ENCODE peak calls at places on chromosome 3, in nine cellular contexts. R, F, Z, S, T, B, P, U and Q are unnamed samples.

GRCh38 chr3:126013742-126014141 is 44.8 kb downstream of the ROPN1B start:
- DNase-seq in P (no peak), Z (no peak), T (no peak), S (peak), F (no peak), R (no peak), B (no peak), U (no peak), Q (no peak)

GRCh38 chr3:52055537-52056351 is 627 bp downstream of the DUSP7 start:
- DNase-seq in F (no peak), T (peak), U (no peak), Z (peak), S (peak), B (no peak), P (peak), R (peak), Q (peak)

GRCh38 chr3:78724886-78725285 is 1042.9 kb downstream of the ROBO1 start:
- DNase-seq in S (peak), F (no peak), B (no peak), P (no peak), U (no peak), T (no peak), Z (no peak), R (no peak), Q (no peak)

GRCh38 chr3:192802957-192803899 is 75.9 kb upstream of the FGF12 start:
- DNase-seq in U (no peak), R (no peak), T (no peak), B (no peak), P (peak), F (no peak), S (peak), Z (no peak), Q (peak)

GRCh38 chr3:42061711-42062408 is 29.3 kb upstream of the TRAK1 start:
- DNase-seq in U (no peak), S (peak), P (no peak), Z (peak), R (peak), F (no peak), T (no peak), B (peak), Q (peak)

GRCh38 chr3:44019736-44020135 is 221.9 kb upstream of the TOPAZ1 start:
- DNase-seq in B (no peak), Z (no peak), R (no peak), F (no peak), T (no peak), U (no peak), S (no peak), P (no peak), Q (no peak)

GRCh38 chr3:152350139-152350538 is 81.4 kb downstream of the MBNL1 start:
- DNase-seq in B (no peak), S (peak), P (no peak), T (no peak), F (no peak), Z (no peak), R (no peak), U (no peak), Q (peak)

GRCh38 chr3:36305929-36306520 is 74.3 kb upstream of the STAC start:
- DNase-seq in U (no peak), P (no peak), T (no peak), R (no peak), Z (no peak), B (no peak), S (peak), F (no peak), Q (no peak)

GRCh38 chr3:100073555-100074307 is 40.6 kb downstream of the FILIP1L start:
- DNase-seq in P (no peak), Z (peak), T (no peak), F (no peak), B (peak), R (no peak), S (peak), U (no peak), Q (peak)

GRCh38 chr3:68239542-68239941 is 585.1 kb upstream of the SUCLG2 start:
- DNase-seq in F (no peak), B (no peak), T (no peak), R (no peak), S (no peak), U (no peak), P (no peak), Z (no peak), Q (no peak)

GRCh38 chr3:190696777-190697501 is 165.6 kb downstream of the GMNC start:
- DNase-seq in T (no peak), P (peak), B (no peak), U (no peak), R (peak), F (peak), S (peak), Z (no peak), Q (peak)

GRCh38 chr3:195732951-195733350 is 12.2 kb downstream of the MUC20 start:
- DNase-seq in F (no peak), T (no peak), B (no peak), Z (no peak), P (no peak), S (no peak), U (no peak), R (no peak), Q (no peak)

GRCh38 chr3:2826036-2826435 is 284.1 kb downstream of the IL5RA start:
- DNase-seq in S (no peak), Z (no peak), U (no peak), R (no peak), F (no peak), T (no peak), B (no peak), P (no peak), Q (no peak)

GRCh38 chr3:106830334-106830733 is 546.9 kb upstream of the CCDC54 start:
- DNase-seq in P (no peak), F (no peak), B (no peak), Z (no peak), U (no peak), T (no peak), S (no peak), R (no peak), Q (no peak)

GRCh38 chr3:192816274-192816853 is 89.0 kb upstream of the FGF12 start:
- DNase-seq in T (no peak), S (peak), F (peak), B (no peak), U (no peak), P (peak), R (no peak), Z (no peak), Q (peak)

GRCh38 chr3:188782725-188783124 is 389.0 kb upstream of the TPRG1 start:
- DNase-seq in T (no peak), B (no peak), Z (no peak), S (no peak), P (no peak), U (no peak), F (no peak), R (no peak), Q (no peak)

GRCh38 chr3:118842147-118842863 is 192.3 kb downstream of the IGSF11 start:
- DNase-seq in R (no peak), B (no peak), S (peak), F (no peak), Z (no peak), U (no peak), P (no peak), T (no peak), Q (no peak)

GRCh38 chr3:185444329-185444728 is 54.5 kb downstream of the TMEM41A start:
- DNase-seq in P (no peak), S (no peak), F (no peak), U (no peak), R (no peak), Z (no peak), B (no peak), T (no peak), Q (no peak)

GRCh38 chr3:32148356-32148755 is 41.9 kb downstream of the GPD1L start:
- DNase-seq in Z (no peak), F (no peak), U (no peak), P (no peak), S (peak), B (no peak), T (no peak), R (no peak), Q (no peak)

GRCh38 chr3:32147509-32147908 is 41.1 kb downstream of the GPD1L start:
- DNase-seq in Z (no peak), B (no peak), T (no peak), U (no peak), R (peak), F (no peak), S (peak), P (no peak), Q (peak)

GRCh38 chr3:32147935-32148334 is 41.5 kb downstream of the GPD1L start:
- DNase-seq in Z (no peak), T (no peak), R (no peak), U (no peak), F (no peak), P (peak), S (no peak), B (no peak), Q (peak)

GRCh38 chr3:32143849-32144757 is 37.7 kb downstream of the GPD1L start:
- DNase-seq in R (peak), U (no peak), B (peak), P (peak), T (no peak), F (peak), S (peak), Z (no peak), Q (peak)

DNA sequence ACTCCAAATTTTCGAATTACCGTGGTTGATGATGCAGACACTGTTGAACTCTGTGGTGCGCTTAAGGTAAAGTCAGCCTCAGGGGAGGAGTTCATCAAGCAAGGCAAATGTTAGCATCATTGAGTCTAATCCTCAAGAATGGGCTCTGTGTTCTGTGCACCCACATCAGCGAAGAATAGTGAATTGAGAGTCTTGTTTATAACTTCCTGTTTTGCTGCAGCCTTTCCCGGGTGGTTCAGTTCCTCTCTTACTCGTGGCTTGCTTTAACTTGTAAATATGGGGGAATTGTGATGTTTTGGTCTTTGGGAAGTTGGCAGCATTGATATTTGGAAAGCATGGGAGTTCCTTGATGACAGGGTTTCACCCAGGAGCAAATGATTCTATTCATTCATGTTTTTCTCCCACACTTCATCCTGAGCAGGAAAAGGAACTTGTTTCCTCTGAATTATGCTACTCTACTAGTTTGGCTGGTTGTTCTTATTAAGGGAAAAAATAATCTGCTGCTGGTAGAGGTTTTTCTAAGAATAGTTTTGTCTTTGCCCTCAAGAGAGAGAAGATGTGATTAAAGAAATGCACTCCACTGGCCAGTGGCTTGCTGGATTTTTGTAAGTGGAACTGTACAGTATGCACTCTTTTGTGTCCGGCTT is 40.4 kb downstream of the GPD1L start:
- DNase-seq in R (peak), Z (no peak), B (no peak), F (no peak), P (peak), S (no peak), T (no peak), U (no peak), Q (no peak)
- H3K4me3 ChIP-seq in R (no peak), Z (no peak), B (no peak), F (no peak), P (no peak), S (no peak), T (peak), U (no peak), Q (no peak)

DNA sequence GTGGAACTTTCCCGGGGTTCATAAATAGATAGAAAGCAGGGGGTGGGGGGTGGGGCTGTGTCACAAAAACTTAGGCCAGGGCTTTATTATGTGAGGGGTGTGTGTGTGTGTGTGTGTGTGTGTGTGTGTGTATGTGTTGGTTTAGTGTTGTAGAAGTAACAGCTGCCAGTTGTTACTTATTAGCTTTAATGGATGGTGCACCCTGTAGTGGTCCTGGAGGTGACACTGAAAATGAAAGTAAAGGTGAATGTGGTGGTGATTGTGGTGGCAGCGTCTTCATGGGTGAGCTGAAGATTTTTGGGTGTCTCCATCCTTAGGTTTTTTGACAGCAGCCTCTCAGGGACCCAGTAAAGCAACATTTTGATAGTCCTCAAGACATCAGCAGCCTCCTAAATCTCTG is 449.9 kb downstream of the PDCD6IP start:
- DNase-seq in U (no peak), T (no peak), R (no peak), P (no peak), S (no peak), B (no peak), F (no peak), Z (no peak), Q (no peak)
- H3K4me3 ChIP-seq in U (no peak), T (no peak), R (no peak), P (no peak), S (no peak), B (no peak), F (no peak), Z (no peak), Q (no peak)

DNA sequence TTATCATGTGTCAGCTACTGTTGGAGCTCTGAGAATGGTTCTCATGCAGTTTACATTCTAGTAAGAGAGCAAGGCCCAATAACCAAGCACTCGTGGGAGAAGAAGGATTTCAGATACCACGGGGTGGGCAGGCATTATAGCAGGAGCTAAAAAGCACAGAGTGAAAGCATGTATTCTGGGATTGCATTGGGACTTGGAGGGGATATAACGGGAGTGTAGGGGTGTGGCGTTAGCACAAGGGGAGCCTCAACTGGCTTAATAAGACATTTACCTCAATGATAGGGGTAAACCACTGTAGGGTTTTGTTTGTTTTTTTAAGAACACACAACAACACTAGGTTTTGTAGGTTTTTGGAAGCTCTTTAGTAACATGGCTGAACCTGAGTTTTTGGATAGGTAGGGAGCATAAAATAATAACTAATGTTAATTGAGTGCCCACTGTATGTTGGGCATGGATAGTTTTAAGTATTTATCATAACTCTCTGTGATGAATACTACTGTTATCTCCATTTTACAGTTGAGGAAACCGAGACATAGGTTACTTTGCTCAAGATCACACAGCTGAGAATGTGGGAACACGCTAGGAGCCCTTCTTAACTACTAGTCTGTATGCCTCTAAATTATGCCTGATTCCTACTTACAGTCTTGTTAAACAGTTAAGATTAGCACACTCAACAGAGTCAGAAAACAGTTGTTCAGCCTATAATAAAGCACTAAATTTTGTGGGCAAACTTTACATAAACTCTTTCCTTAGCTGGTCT is 1.8 kb upstream of the SIAH2 start:
- DNase-seq in U (no peak), R (no peak), S (no peak), P (no peak), T (no peak), Z (no peak), B (no peak), F (no peak), Q (no peak)
- H3K4me3 ChIP-seq in U (no peak), R (no peak), S (no peak), P (peak), T (peak), Z (peak), B (no peak), F (no peak), Q (no peak)

GRCh38 chr3:22608093-22608492 is 595.0 kb upstream of the UBE2E2 start:
- DNase-seq in T (no peak), S (no peak), Z (no peak), F (no peak), P (no peak), B (no peak), U (no peak), R (no peak), Q (no peak)

GRCh38 chr3:22608721-22609120 is 594.4 kb upstream of the UBE2E2 start:
- DNase-seq in R (no peak), S (no peak), Z (no peak), T (no peak), U (no peak), P (no peak), F (no peak), B (no peak), Q (no peak)

GRCh38 chr3:22612927-22613326 is 590.2 kb upstream of the UBE2E2 start:
- DNase-seq in P (no peak), Z (no peak), T (no peak), S (no peak), B (no peak), U (no peak), F (no peak), R (no peak), Q (no peak)

GRCh38 chr3:22609139-22609538 is 594.0 kb upstream of the UBE2E2 start:
- DNase-seq in U (no peak), F (no peak), T (no peak), B (no peak), R (no peak), P (no peak), S (no peak), Z (no peak), Q (no peak)

DNA sequence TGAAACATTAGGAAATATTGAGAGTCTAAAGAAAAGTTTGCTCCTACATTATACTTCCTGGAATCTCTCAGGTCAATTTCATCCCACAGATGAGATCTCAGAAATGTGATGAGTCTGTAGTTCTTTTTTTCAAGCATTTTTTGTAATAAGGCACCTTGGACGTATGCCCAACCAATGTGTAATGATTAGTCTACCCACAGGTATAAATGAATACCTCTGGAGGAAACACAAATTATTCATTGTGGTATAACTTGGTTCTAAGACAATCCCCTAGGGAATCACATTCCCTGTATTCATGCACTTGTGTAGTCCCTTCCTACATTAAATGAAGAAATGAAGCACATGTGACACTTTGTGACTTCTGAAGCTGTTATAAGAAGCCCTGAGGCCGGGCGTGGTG is 596.2 kb upstream of the UBE2E2 start:
- DNase-seq in Z (no peak), P (no peak), R (no peak), F (no peak), U (no peak), B (no peak), S (no peak), T (no peak), Q (no peak)
- H3K4me3 ChIP-seq in Z (no peak), P (no peak), R (no peak), F (no peak), U (no peak), B (no peak), S (no peak), T (no peak), Q (no peak)

DNA sequence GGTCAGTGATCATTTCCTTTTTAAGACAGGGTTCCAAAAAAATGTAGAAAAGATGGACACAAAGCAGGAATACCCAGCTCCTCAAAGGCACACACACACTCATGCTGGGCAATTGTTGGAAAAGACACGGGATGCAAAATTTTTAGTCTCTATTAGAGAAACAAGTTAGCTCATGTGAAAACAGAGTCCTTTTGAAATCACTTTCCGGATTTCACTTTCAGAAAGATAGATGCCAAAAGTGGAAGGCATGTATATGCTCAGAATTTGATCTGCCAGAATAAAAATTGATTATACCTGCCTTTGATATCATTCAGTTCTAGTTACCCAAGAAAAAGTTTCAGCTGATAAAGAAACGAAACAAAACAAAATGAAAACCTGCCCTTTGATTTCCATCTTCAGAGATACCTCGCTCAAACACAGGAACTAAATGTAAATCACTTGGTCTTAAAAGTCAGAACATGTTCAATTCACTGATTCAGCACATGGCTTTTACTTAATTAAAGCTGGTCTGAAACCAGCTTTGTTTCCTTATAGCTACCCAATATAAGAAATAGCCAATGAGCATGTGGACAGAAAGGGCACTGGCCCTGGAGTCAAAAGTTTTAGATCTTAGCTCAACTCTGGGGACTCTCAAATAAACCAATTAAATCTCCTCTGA is 52.8 kb downstream of the PLD1 start:
- DNase-seq in Z (no peak), T (no peak), S (no peak), U (no peak), P (no peak), R (no peak), F (no peak), B (no peak), Q (no peak)
- H3K4me3 ChIP-seq in Z (no peak), T (no peak), S (no peak), U (no peak), P (no peak), R (no peak), F (no peak), B (no peak), Q (no peak)